ENCODE peak calls at places on chromosomes 11 and 22, in five cellular contexts. One of them, this sample, is unnamed.

GRCh38 chr11:34050967-34051348 is 573 bp upstream of the CAPRIN1 start:
- DNase-seq in GM23248: peak
- DNase-seq in psoas muscle: no peak
- DNase-seq in heart right ventricle: no peak
- DNase-seq in caudate nucleus: no peak
- DNase-seq in this sample: no peak

GRCh38 chr11:131763193-131763890 is 392.9 kb downstream of the NTM start:
- DNase-seq in GM23248: no peak
- DNase-seq in psoas muscle: no peak
- DNase-seq in heart right ventricle: no peak
- DNase-seq in caudate nucleus: no peak
- DNase-seq in this sample: no peak

GRCh38 chr11:44870142-44870541 is 80.5 kb downstream of the TP53I11 start:
- DNase-seq in GM23248: peak
- DNase-seq in psoas muscle: no peak
- DNase-seq in heart right ventricle: no peak
- DNase-seq in caudate nucleus: no peak
- DNase-seq in this sample: no peak

GRCh38 chr11:67264886-67265632 is 1.2 kb upstream of the GRK2 start:
- DNase-seq in GM23248: peak
- DNase-seq in psoas muscle: no peak
- DNase-seq in heart right ventricle: no peak
- DNase-seq in caudate nucleus: no peak
- DNase-seq in this sample: no peak

GRCh38 chr22:37199839-37200161 is 11.8 kb upstream of the C1QTNF6 start:
- DNase-seq in GM23248: no peak
- DNase-seq in psoas muscle: no peak
- DNase-seq in heart right ventricle: no peak
- DNase-seq in caudate nucleus: no peak
- DNase-seq in this sample: no peak

GRCh38 chr22:30425616-30426394 is at the start of gene MTFP1:
- DNase-seq in GM23248: peak
- DNase-seq in psoas muscle: peak
- DNase-seq in heart right ventricle: peak
- DNase-seq in caudate nucleus: no peak
- DNase-seq in this sample: peak

GRCh38 chr22:40525250-40525884 is 111.2 kb downstream of the MRTFA start:
- DNase-seq in GM23248: peak
- DNase-seq in psoas muscle: peak
- DNase-seq in heart right ventricle: peak
- DNase-seq in caudate nucleus: no peak
- DNase-seq in this sample: peak

GRCh38 chr11:94494200-94494545 is 389 bp downstream of the ANKRD49 start:
- DNase-seq in GM23248: peak
- DNase-seq in psoas muscle: no peak
- DNase-seq in heart right ventricle: no peak
- DNase-seq in caudate nucleus: no peak
- DNase-seq in this sample: no peak

GRCh38 chr11:38648597-38648996 is 2050.6 kb upstream of the RAG2 start:
- DNase-seq in GM23248: no peak
- DNase-seq in psoas muscle: no peak
- DNase-seq in heart right ventricle: no peak
- DNase-seq in caudate nucleus: no peak
- DNase-seq in this sample: no peak

GRCh38 chr11:104366321-104366734 is 202.4 kb upstream of the PDGFD start:
- DNase-seq in GM23248: no peak
- DNase-seq in psoas muscle: no peak
- DNase-seq in heart right ventricle: no peak
- DNase-seq in caudate nucleus: no peak
- DNase-seq in this sample: no peak

GRCh38 chr11:130211144-130211543 is 51.6 kb downstream of the ST14 start:
- DNase-seq in GM23248: no peak
- DNase-seq in psoas muscle: no peak
- DNase-seq in heart right ventricle: no peak
- DNase-seq in caudate nucleus: no peak
- DNase-seq in this sample: no peak

GRCh38 chr11:64741393-64742086 is 2.4 kb downstream of the RASGRP2 start:
- DNase-seq in GM23248: no peak
- DNase-seq in psoas muscle: no peak
- DNase-seq in heart right ventricle: no peak
- DNase-seq in caudate nucleus: no peak
- DNase-seq in this sample: no peak

GRCh38 chr11:82085493-82085892 is 648.2 kb downstream of the FAM181B start:
- DNase-seq in GM23248: no peak
- DNase-seq in psoas muscle: no peak
- DNase-seq in heart right ventricle: no peak
- DNase-seq in caudate nucleus: no peak
- DNase-seq in this sample: no peak

GRCh38 chr11:56841210-56841810 is 92.8 kb upstream of the OR9G4 start:
- DNase-seq in GM23248: peak
- DNase-seq in psoas muscle: peak
- DNase-seq in heart right ventricle: peak
- DNase-seq in caudate nucleus: no peak
- DNase-seq in this sample: peak

GRCh38 chr11:116427337-116427902 is 345.4 kb downstream of the BUD13 start:
- DNase-seq in GM23248: no peak
- DNase-seq in psoas muscle: no peak
- DNase-seq in heart right ventricle: no peak
- DNase-seq in caudate nucleus: no peak
- DNase-seq in this sample: no peak

DNA sequence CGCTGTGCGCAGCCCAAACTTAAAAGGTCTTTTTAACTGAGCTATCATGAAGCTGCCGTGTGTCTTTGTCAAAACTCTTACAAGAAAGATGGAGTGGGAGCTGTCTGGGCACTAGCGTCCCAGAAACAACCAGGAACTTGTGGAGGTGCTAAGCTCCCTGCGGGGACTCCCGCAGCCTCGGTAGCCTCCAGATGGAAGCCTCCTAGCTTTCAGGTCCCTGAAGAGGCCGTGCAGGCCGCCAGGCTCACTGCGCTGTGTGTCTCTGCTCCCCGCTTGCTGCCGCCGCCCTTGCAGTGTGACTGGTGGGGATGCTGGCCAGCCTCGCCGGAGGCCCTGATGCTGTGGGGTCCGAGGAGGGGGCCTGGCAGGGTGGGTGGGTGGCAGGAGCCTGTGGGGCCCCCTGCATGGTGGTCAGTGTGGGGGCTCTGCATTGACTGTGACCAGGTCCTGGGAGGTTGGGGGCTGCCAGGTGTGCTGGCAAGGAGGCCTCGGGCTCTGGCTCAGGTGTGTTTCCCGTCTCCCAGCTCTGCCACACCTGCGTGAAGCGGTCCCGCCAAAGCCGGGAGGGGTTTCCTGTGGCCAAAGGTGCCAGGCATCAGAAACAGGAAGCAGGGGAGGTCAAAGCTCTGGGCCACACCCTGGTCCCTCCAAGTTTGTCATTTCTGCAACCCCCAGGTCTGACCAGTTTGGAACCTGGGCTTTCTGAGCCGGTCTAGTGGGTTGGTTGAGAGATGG is 1.2 kb downstream of the TRABD start:
- DNase-seq in GM23248: peak
- DNase-seq in psoas muscle: peak
- DNase-seq in heart right ventricle: no peak
- DNase-seq in caudate nucleus: no peak
- DNase-seq in this sample: no peak
- H3K27ac ChIP-seq in GM23248: peak
- H3K27ac ChIP-seq in psoas muscle: no peak
- H3K27ac ChIP-seq in heart right ventricle: peak
- H3K27ac ChIP-seq in caudate nucleus: no peak
- H3K27ac ChIP-seq in this sample: peak

GRCh38 chr11:122308286-122308685 is 192.3 kb upstream of the BLID start:
- DNase-seq in GM23248: no peak
- DNase-seq in psoas muscle: no peak
- DNase-seq in heart right ventricle: no peak
- DNase-seq in caudate nucleus: no peak
- DNase-seq in this sample: no peak

GRCh38 chr11:122307480-122308085 is 191.6 kb upstream of the BLID start:
- DNase-seq in GM23248: no peak
- DNase-seq in psoas muscle: no peak
- DNase-seq in heart right ventricle: no peak
- DNase-seq in caudate nucleus: no peak
- DNase-seq in this sample: no peak

GRCh38 chr11:122309262-122309925 is 193.4 kb upstream of the BLID start:
- DNase-seq in GM23248: no peak
- DNase-seq in psoas muscle: no peak
- DNase-seq in heart right ventricle: peak
- DNase-seq in caudate nucleus: no peak
- DNase-seq in this sample: no peak

GRCh38 chr11:122313581-122313980 is 197.6 kb upstream of the BLID start:
- DNase-seq in GM23248: no peak
- DNase-seq in psoas muscle: no peak
- DNase-seq in heart right ventricle: no peak
- DNase-seq in caudate nucleus: no peak
- DNase-seq in this sample: no peak

DNA sequence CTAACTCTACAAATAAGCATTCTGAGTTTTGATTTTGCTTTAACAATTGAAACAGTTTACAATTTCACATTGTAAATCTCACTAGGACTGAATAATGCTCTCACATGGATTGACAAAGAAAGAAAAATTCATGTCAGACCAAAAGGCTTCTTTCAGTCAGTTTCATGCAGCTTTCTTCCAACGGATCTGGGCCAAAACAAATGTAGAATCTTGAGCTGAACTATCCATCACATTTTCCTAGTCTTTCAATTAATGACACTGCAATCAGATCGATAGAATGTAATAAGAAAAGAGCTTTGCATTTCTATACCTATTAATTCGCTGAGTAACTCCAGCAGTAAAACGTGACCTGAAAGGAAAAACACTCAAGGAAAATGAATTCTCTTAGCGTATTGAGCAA is 194.7 kb upstream of the BLID start:
- DNase-seq in GM23248: no peak
- DNase-seq in psoas muscle: no peak
- DNase-seq in heart right ventricle: no peak
- DNase-seq in caudate nucleus: no peak
- DNase-seq in this sample: no peak
- H3K27ac ChIP-seq in GM23248: no peak
- H3K27ac ChIP-seq in psoas muscle: no peak
- H3K27ac ChIP-seq in heart right ventricle: peak
- H3K27ac ChIP-seq in caudate nucleus: peak
- H3K27ac ChIP-seq in this sample: no peak

DNA sequence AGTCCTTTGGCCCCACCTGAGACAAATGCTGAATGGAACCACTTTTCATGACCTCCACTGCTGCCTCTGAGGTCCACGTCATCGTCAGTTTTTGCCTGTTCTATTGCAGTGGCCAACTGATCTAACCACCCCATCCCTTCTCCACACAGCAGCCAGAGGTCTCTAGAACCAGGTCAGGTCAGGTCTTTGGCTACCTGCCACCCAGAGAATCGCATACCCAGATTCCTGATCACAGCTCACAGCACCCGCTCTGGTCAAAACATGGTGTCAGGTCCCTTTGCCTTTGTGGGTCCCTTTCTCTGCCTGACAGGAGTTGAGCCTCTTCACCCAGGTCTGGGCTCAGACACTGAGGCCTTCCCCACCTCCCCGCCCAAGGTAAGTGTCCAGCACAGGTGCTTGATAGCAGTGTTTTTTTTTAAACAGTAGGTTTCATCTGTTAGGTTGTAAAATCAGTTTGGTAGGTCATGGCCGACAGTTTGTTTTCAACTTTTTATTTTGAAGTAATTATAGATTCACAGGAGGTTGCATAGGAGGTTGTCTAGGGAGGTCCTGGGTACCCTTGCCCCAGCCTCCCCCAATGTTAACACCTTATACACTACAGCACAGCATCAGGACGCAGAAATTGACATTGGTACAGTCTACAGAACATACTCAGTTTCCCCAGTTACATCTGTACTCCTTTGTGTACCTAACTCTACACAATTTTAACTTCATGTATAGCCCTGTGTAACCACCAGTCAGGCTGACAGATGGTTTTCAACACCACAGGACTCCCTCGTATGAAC is 6.9 kb downstream of the C22orf39 start:
- DNase-seq in GM23248: no peak
- DNase-seq in psoas muscle: peak
- DNase-seq in heart right ventricle: no peak
- DNase-seq in caudate nucleus: no peak
- DNase-seq in this sample: no peak
- H3K27ac ChIP-seq in GM23248: no peak
- H3K27ac ChIP-seq in psoas muscle: peak
- H3K27ac ChIP-seq in heart right ventricle: no peak
- H3K27ac ChIP-seq in caudate nucleus: no peak
- H3K27ac ChIP-seq in this sample: no peak

GRCh38 chr11:118998822-118999221 is 884 bp downstream of the CENATAC start:
- DNase-seq in GM23248: peak
- DNase-seq in psoas muscle: no peak
- DNase-seq in heart right ventricle: no peak
- DNase-seq in caudate nucleus: no peak
- DNase-seq in this sample: no peak
- H3K27ac ChIP-seq in GM23248: peak
- H3K27ac ChIP-seq in psoas muscle: peak
- H3K27ac ChIP-seq in heart right ventricle: peak
- H3K27ac ChIP-seq in caudate nucleus: no peak
- H3K27ac ChIP-seq in this sample: no peak

GRCh38 chr22:32411829-32412592 is at the start of gene RTCB:
- DNase-seq in GM23248: peak
- DNase-seq in psoas muscle: peak
- DNase-seq in heart right ventricle: peak
- DNase-seq in caudate nucleus: peak
- DNase-seq in this sample: peak
- H3K27ac ChIP-seq in GM23248: peak
- H3K27ac ChIP-seq in psoas muscle: peak
- H3K27ac ChIP-seq in heart right ventricle: peak
- H3K27ac ChIP-seq in caudate nucleus: peak
- H3K27ac ChIP-seq in this sample: peak

GRCh38 chr22:42943981-42944380 is 71.0 kb downstream of the PACSIN2 start:
- DNase-seq in GM23248: no peak
- DNase-seq in psoas muscle: no peak
- DNase-seq in heart right ventricle: no peak
- DNase-seq in caudate nucleus: no peak
- DNase-seq in this sample: no peak
- H3K27ac ChIP-seq in GM23248: no peak
- H3K27ac ChIP-seq in psoas muscle: no peak
- H3K27ac ChIP-seq in heart right ventricle: peak
- H3K27ac ChIP-seq in caudate nucleus: peak
- H3K27ac ChIP-seq in this sample: no peak

This sample was measured in WERI-Rb-1.